ENCODE peak calls at places on chromosomes 13 and 19, in eight cellular contexts. B is fibroblast of mammary gland, I is GM06990, F is H1, Y is left ventricle myocardium inferior, M is testis, K is AG10803, W is fibroblast of lung. V is an unnamed sample.

GRCh38 chr13:37194428-37194861 is 89.0 kb upstream of the CSNK1A1L start:
- DNase-seq in B (peak), I (no peak), F (no peak), Y (no peak), M (no peak), K (peak), W (peak), V (peak)

GRCh38 chr19:11496391-11497163 is 9.1 kb downstream of the ZNF653 start:
- DNase-seq in B (peak), I (peak), F (peak), Y (peak), M (peak), K (peak), W (peak), V (peak)

GRCh38 chr13:41059466-41059865 is 1.8 kb upstream of the WBP4 start:
- DNase-seq in B (peak), I (no peak), F (no peak), Y (no peak), M (no peak), K (peak), W (peak), V (no peak)

GRCh38 chr13:82829040-82829439 is 1053.2 kb downstream of the SLITRK1 start:
- DNase-seq in B (no peak), I (no peak), F (no peak), Y (no peak), M (no peak), K (no peak), W (no peak), V (no peak)

GRCh38 chr19:54107876-54108490 is 5.3 kb downstream of the NDUFA3 start:
- DNase-seq in B (no peak), I (no peak), F (no peak), Y (no peak), M (no peak), K (no peak), W (no peak), V (no peak)

GRCh38 chr13:94009696-94010095 is 469.8 kb downstream of the DCT start:
- DNase-seq in B (peak), I (no peak), F (no peak), Y (no peak), M (no peak), K (peak), W (peak), V (peak)

GRCh38 chr13:31998131-31998530 is 33.4 kb upstream of the FRY start:
- DNase-seq in B (no peak), I (no peak), F (no peak), Y (no peak), M (no peak), K (no peak), W (peak), V (no peak)

GRCh38 chr13:73672492-73672891 is 461.7 kb downstream of the KLF12 start:
- DNase-seq in B (no peak), I (no peak), F (no peak), Y (no peak), M (no peak), K (no peak), W (peak), V (no peak)

GRCh38 chr19:33748231-33748630 is 48.4 kb upstream of the KCTD15 start:
- DNase-seq in B (no peak), I (no peak), F (no peak), Y (no peak), M (no peak), K (no peak), W (no peak), V (no peak)

GRCh38 chr19:19385900-19386339 is 19.6 kb upstream of the GATAD2A start:
- DNase-seq in B (no peak), I (no peak), F (peak), Y (no peak), M (no peak), K (no peak), W (peak), V (no peak)

GRCh38 chr19:9075064-9075964 is 11.5 kb upstream of the OR1M1 start:
- DNase-seq in B (peak), I (no peak), F (peak), Y (peak), M (peak), K (peak), W (peak), V (peak)

GRCh38 chr13:23743269-23743668 is 145.9 kb downstream of the MIPEP start:
- DNase-seq in B (no peak), I (no peak), F (no peak), Y (no peak), M (no peak), K (no peak), W (no peak), V (no peak)

GRCh38 chr19:2678043-2678671 is 24.3 kb downstream of the GNG7 start:
- DNase-seq in B (no peak), I (peak), F (no peak), Y (no peak), M (no peak), K (no peak), W (no peak), V (no peak)

GRCh38 chr19:38617764-38618589 is at the start of gene MAP4K1:
- DNase-seq in B (no peak), I (peak), F (no peak), Y (peak), M (peak), K (no peak), W (no peak), V (no peak)

GRCh38 chr19:2055871-2056809 is 5.1 kb upstream of the MKNK2 start:
- DNase-seq in B (peak), I (peak), F (peak), Y (peak), M (peak), K (peak), W (peak), V (peak)

GRCh38 chr19:27750697-27751391 is 1462.1 kb downstream of the UQCRFS1 start:
- DNase-seq in B (no peak), I (no peak), F (no peak), Y (no peak), M (no peak), K (no peak), W (no peak), V (no peak)

GRCh38 chr13:91133941-91134772 is 213.3 kb upstream of the MIR17HG start:
- DNase-seq in B (peak), I (no peak), F (no peak), Y (no peak), M (peak), K (peak), W (peak), V (peak)

GRCh38 chr19:13037161-13037560 is 41.9 kb downstream of the NFIX start:
- DNase-seq in B (peak), I (no peak), F (no peak), Y (no peak), M (no peak), K (peak), W (peak), V (peak)

GRCh38 chr19:11580665-11581418 is 3.4 kb upstream of the ACP5 start:
- DNase-seq in B (no peak), I (no peak), F (no peak), Y (no peak), M (no peak), K (no peak), W (no peak), V (peak)

GRCh38 chr13:101529419-101529818 is 76.9 kb downstream of the ITGBL1 start:
- DNase-seq in B (peak), I (no peak), F (no peak), Y (no peak), M (no peak), K (peak), W (peak), V (peak)

GRCh38 chr13:112819816-112820215 is 130.0 kb downstream of the ATP11A start:
- DNase-seq in B (no peak), I (no peak), F (no peak), Y (no peak), M (no peak), K (no peak), W (no peak), V (no peak)

GRCh38 chr13:51643882-51644281 is 59.6 kb downstream of the WDFY2 start:
- DNase-seq in B (peak), I (no peak), F (no peak), Y (no peak), M (no peak), K (peak), W (peak), V (peak)

GRCh38 chr19:41433171-41433570 is 6.0 kb upstream of the B3GNT8 start:
- DNase-seq in B (no peak), I (no peak), F (no peak), Y (no peak), M (no peak), K (no peak), W (no peak), V (no peak)

GRCh38 chr13:20706661-20707060 is 3.2 kb downstream of the IL17D start:
- DNase-seq in B (no peak), I (no peak), F (no peak), Y (no peak), M (no peak), K (no peak), W (no peak), V (no peak)

GRCh38 chr13:36778083-36778671 is 40.8 kb upstream of the RFXAP start:
- DNase-seq in B (peak), I (no peak), F (peak), Y (no peak), M (no peak), K (peak), W (peak), V (peak)

GRCh38 chr19:50893047-50893737 is 18.0 kb downstream of the KLK4 start:
- DNase-seq in B (peak), I (no peak), F (peak), Y (no peak), M (peak), K (no peak), W (no peak), V (no peak)

GRCh38 chr13:29791508-29791907 is 58.9 kb downstream of the UBL3 start:
- DNase-seq in B (no peak), I (no peak), F (no peak), Y (no peak), M (no peak), K (no peak), W (no peak), V (no peak)

GRCh38 chr19:27794444-27795042 is 1418.4 kb downstream of the UQCRFS1 start:
- DNase-seq in B (peak), I (no peak), F (peak), Y (no peak), M (peak), K (peak), W (peak), V (peak)

GRCh38 chr19:5141278-5141925 is 172.5 kb downstream of the KDM4B start:
- DNase-seq in B (peak), I (peak), F (no peak), Y (no peak), M (no peak), K (no peak), W (peak), V (peak)

GRCh38 chr13:77860621-77861020 is 58.0 kb downstream of the EDNRB start:
- DNase-seq in B (peak), I (no peak), F (no peak), Y (no peak), M (no peak), K (peak), W (peak), V (peak)

GRCh38 chr13:100875392-100876043 is 200.9 kb upstream of the TMTC4 start:
- DNase-seq in B (peak), I (peak), F (no peak), Y (no peak), M (no peak), K (peak), W (peak), V (peak)

GRCh38 chr13:26759907-26760834 is at the start of gene GPR12:
- DNase-seq in B (no peak), I (no peak), F (no peak), Y (no peak), M (no peak), K (peak), W (peak), V (peak)

GRCh38 chr13:28603033-28603664 is 55.8 kb upstream of the POMP start:
- DNase-seq in B (no peak), I (no peak), F (no peak), Y (no peak), M (no peak), K (no peak), W (no peak), V (no peak)

GRCh38 chr19:29667390-29667783 is 2.1 kb downstream of the PLEKHF1 start:
- DNase-seq in B (no peak), I (no peak), F (no peak), Y (no peak), M (no peak), K (no peak), W (no peak), V (no peak)

GRCh38 chr19:10189631-10190425 is 4.9 kb downstream of the DNMT1 start:
- DNase-seq in B (peak), I (no peak), F (no peak), Y (no peak), M (no peak), K (peak), W (peak), V (no peak)

DNA sequence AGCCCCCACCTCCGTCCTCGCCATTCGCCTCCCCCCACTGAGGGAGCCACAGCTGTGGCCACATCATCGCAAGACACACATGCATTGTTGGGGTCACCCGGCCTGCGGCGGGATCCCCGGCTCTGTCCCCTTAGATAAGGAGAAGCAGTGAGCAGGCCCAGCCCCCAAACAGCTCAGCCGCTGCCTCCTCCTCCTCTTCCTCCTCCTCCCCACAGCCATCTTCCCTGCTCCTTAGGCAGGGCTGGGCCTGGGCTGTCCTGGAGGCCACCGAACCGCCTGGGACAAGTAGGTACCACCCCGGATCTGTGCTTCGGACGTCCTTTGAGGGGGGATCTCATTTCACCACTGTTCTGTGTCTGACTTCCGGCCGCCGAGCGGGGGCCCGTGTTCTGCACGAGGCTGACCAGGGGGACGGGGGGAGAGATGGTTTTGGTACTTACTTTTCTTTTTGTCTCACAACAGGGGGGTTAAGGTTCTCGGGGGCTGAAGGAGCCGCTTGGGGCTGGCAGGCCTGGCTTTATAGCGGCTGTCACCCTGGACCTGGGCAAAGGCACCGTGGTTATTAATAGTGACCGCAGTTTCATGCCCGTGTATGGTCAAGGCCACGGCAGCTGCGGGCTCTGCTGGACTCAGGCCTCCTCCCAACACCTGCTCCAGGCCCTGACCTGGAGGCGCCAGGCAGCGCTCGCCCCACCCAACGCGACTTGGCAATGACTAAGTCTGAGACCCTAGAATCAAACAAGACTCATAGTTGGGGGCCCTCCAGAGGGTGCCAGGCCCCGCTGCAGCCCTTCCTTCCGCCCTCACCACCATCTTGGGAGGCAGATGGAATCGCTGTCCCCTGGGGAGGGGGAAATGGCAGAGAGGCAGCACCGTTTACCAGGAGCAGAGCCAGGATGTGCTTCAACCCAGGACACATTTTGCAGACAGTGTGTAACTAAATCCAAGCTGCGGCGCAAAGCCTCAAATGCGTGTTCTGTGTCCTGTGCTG is 18.3 kb downstream of the NMRK2 start:
- DNase-seq in B (no peak), I (no peak), F (no peak), Y (peak), M (peak), K (no peak), W (no peak), V (no peak)
- H3K4me3 ChIP-seq in B (no peak), I (no peak), F (no peak), Y (peak), M (no peak), K (no peak), W (no peak), V (no peak)

GRCh38 chr13:48730971-48731658 is 77.4 kb downstream of the CYSLTR2 start:
- DNase-seq in B (peak), I (no peak), F (no peak), Y (no peak), M (no peak), K (peak), W (peak), V (peak)
- TF ChIP-seq CTCF in B (no peak), I (no peak), F (no peak), Y (no peak), M (no peak), K (no peak), W (no peak), V (peak)

GRCh38 chr13:43785681-43786471 is 896 bp downstream of the ENOX1 start:
- DNase-seq in B (peak), I (peak), F (peak), Y (peak), M (peak), K (peak), W (peak), V (peak)

GRCh38 chr13:43787518-43787891 is 733 bp upstream of the ENOX1 start:
- DNase-seq in B (no peak), I (no peak), F (no peak), Y (no peak), M (no peak), K (no peak), W (no peak), V (no peak)

GRCh38 chr13:43786766-43787517 is at the start of gene ENOX1:
- DNase-seq in B (peak), I (peak), F (peak), Y (peak), M (peak), K (peak), W (peak), V (peak)

GRCh38 chr13:43786472-43786765 is 353 bp downstream of the ENOX1 start:
- DNase-seq in B (no peak), I (no peak), F (peak), Y (no peak), M (no peak), K (no peak), W (no peak), V (no peak)

GRCh38 chr13:43787998-43788397 is 1.2 kb upstream of the ENOX1 start:
- DNase-seq in B (peak), I (no peak), F (no peak), Y (no peak), M (peak), K (peak), W (peak), V (peak)
- H3K4me3 ChIP-seq in B (peak), I (no peak), F (no peak), Y (no peak), M (peak), K (peak), W (no peak), V (peak)

GRCh38 chr13:111506131-111506530 is 185.7 kb downstream of the TEX29 start:
- DNase-seq in B (no peak), I (no peak), F (no peak), Y (no peak), M (peak), K (no peak), W (no peak), V (no peak)
- TF ChIP-seq CTCF in B (no peak), I (no peak), F (no peak), Y (no peak), M (no peak), K (no peak), W (no peak), V (no peak)